ENCODE peak calls at places on chromosomes 11 and 22, in six cellular contexts. E is H1, Q is A549, N is K562, X is HepG2, Y is GM12878. P is an unnamed sample.

GRCh38 chr11:1050581-1051355 is 14.2 kb upstream of the MUC6 start:
- DNase-seq in X (peak), Y (no peak), N (peak), E (peak), Q (peak), P (peak)

GRCh38 chr11:20005747-20006146 is 154.5 kb downstream of the DBX1 start:
- DNase-seq in Q (no peak), E (no peak), Y (no peak), N (no peak), X (no peak), P (no peak)

GRCh38 chr11:37532271-37532670 is 934.2 kb upstream of the RAG2 start:
- DNase-seq in N (no peak), X (no peak), E (no peak), Q (no peak), Y (no peak), P (no peak)

GRCh38 chr11:74185695-74186094 is 14.6 kb downstream of the PPME1 start:
- DNase-seq in Q (no peak), X (no peak), Y (no peak), E (no peak), N (no peak), P (no peak)

GRCh38 chr11:57320719-57321387 is 3.9 kb downstream of the TNKS1BP1 start:
- DNase-seq in X (peak), Q (no peak), Y (no peak), N (no peak), E (no peak), P (no peak)

GRCh38 chr22:48750282-48750681 is 1077.4 kb downstream of the BRD1 start:
- DNase-seq in X (no peak), E (no peak), Y (no peak), N (no peak), Q (no peak), P (no peak)

GRCh38 chr11:111819161-111820058 is 52.0 kb downstream of the ALG9 start:
- DNase-seq in Y (no peak), Q (no peak), E (no peak), X (no peak), N (no peak), P (peak)

GRCh38 chr11:16815047-16815767 is 76.8 kb downstream of the C11orf58 start:
- DNase-seq in Y (no peak), Q (no peak), N (peak), E (no peak), X (no peak), P (no peak)

GRCh38 chr22:22948651-22949611 is 61.3 kb downstream of the IGLL5 start:
- DNase-seq in Q (no peak), N (no peak), X (no peak), Y (no peak), E (no peak), P (no peak)

GRCh38 chr11:72519220-72519881 is 85.0 kb upstream of the CLPB start:
- DNase-seq in Q (no peak), N (no peak), Y (no peak), E (no peak), X (no peak), P (peak)

GRCh38 chr11:134731562-134731961 is 319.5 kb upstream of the B3GAT1 start:
- DNase-seq in N (no peak), X (no peak), E (peak), Y (no peak), Q (no peak), P (no peak)

GRCh38 chr22:38572065-38572464 is 2.1 kb upstream of the DMC1 start:
- DNase-seq in Q (peak), X (peak), N (peak), Y (peak), E (no peak), P (peak)

GRCh38 chr11:14609902-14610301 is 33.7 kb upstream of the PDE3B start:
- DNase-seq in Y (no peak), X (no peak), E (no peak), Q (no peak), N (no peak), P (no peak)

GRCh38 chr11:9943346-9944110 is 279.7 kb downstream of the SWAP70 start:
- DNase-seq in X (peak), Q (peak), Y (no peak), E (no peak), N (no peak), P (no peak)

GRCh38 chr11:99918761-99919160 is 768.3 kb upstream of the ARHGAP42 start:
- DNase-seq in Q (no peak), Y (no peak), N (no peak), X (no peak), E (no peak), P (no peak)

GRCh38 chr11:35688023-35688422 is 25.4 kb downstream of the TRIM44 start:
- DNase-seq in X (no peak), N (no peak), E (no peak), Q (no peak), Y (no peak), P (no peak)

GRCh38 chr11:26953770-26954392 is 40.0 kb upstream of the FIBIN start:
- DNase-seq in N (no peak), Q (no peak), E (no peak), X (no peak), Y (no peak), P (peak)

GRCh38 chr11:34358258-34358665 is 452 bp upstream of the ABTB2 start:
- DNase-seq in Q (peak), Y (no peak), N (peak), E (no peak), X (peak), P (no peak)

GRCh38 chr11:88523362-88524028 is 186.0 kb upstream of the CTSC start:
- DNase-seq in Y (no peak), N (no peak), E (no peak), Q (no peak), X (no peak), P (no peak)

GRCh38 chr11:114398303-114398920 is 1.9 kb downstream of the C11orf71 start:
- DNase-seq in Y (no peak), E (no peak), N (no peak), X (no peak), Q (no peak), P (no peak)

GRCh38 chr11:125224391-125225015 is 60.0 kb downstream of the PKNOX2 start:
- DNase-seq in Q (no peak), E (no peak), Y (no peak), X (peak), N (peak), P (peak)

GRCh38 chr22:30265851-30266444 is 703 bp downstream of the OSM start:
- DNase-seq in E (no peak), Y (no peak), X (no peak), N (peak), Q (no peak), P (no peak)

GRCh38 chr11:299951-300735 is 817 bp upstream of the IFITM5 start:
- DNase-seq in N (peak), Y (no peak), X (peak), Q (no peak), E (no peak), P (peak)

GRCh38 chr11:122751298-122752070 is 86.8 kb upstream of the CRTAM start:
- DNase-seq in N (no peak), Y (no peak), E (no peak), X (no peak), Q (no peak), P (peak)

GRCh38 chr22:50270302-50271010 is at the start of gene MAPK11:
- DNase-seq in Q (peak), Y (no peak), E (no peak), X (peak), N (peak), P (peak)

GRCh38 chr11:105092255-105093239 is 47.0 kb downstream of the CARD18 start:
- DNase-seq in Y (no peak), E (no peak), X (no peak), N (no peak), Q (no peak), P (no peak)

GRCh38 chr11:2796508-2797180 is 88.9 kb downstream of the CDKN1C start:
- DNase-seq in Y (no peak), N (no peak), Q (no peak), X (no peak), E (no peak), P (no peak)

GRCh38 chr22:45284705-45285305 is at the start of gene UPK3A:
- DNase-seq in Y (no peak), E (no peak), N (no peak), Q (no peak), X (no peak), P (peak)

GRCh38 chr11:44774131-44774530 is 47.4 kb downstream of the TSPAN18 start:
- DNase-seq in Q (no peak), Y (no peak), X (no peak), E (no peak), N (no peak), P (no peak)

GRCh38 chr22:27534720-27535125 is 266.8 kb downstream of the MN1 start:
- DNase-seq in Y (no peak), E (no peak), X (peak), N (no peak), Q (peak), P (no peak)

GRCh38 chr11:62708423-62709261 is 1.2 kb downstream of the GNG3 start:
- DNase-seq in Y (no peak), N (peak), E (no peak), X (no peak), Q (no peak), P (no peak)

GRCh38 chr11:62707277-62707771 is at the start of the genes BSCL2 and GNG3:
- DNase-seq in N (peak), Y (no peak), X (no peak), Q (peak), E (peak), P (peak)

GRCh38 chr11:62712413-62712812 is 4.9 kb downstream of the GNG3 start:
- DNase-seq in N (no peak), Q (no peak), X (no peak), E (no peak), Y (no peak), P (no peak)

GRCh38 chr11:62709262-62710000 is 2.0 kb downstream of the GNG3 start:
- DNase-seq in Q (peak), Y (peak), E (peak), X (no peak), N (peak), P (peak)

DNA sequence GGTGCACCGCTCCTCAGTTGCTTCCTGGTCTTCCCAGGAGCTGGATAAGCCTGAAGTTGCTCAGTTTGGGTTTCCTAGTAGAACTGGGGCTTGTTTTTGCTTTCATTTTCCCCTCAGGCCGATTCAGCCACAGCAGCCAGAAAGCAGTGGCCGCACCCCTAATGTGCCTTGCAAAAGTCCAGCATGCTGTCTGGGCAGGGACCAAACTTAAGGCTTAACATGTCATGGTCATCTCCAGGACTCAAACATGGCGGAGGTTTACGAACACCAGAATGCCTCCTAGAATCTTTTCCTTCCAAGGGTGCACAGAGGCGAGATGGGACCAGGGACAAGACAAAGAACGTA is 2.5 kb downstream of the GNG3 start:
- DNase-seq in Y (no peak), Q (no peak), X (no peak), E (no peak), N (no peak), P (no peak)
- TF ChIP-seq CHD2 in Y (no peak), Q (no peak), X (no peak), E (no peak), N (no peak), P (no peak)

DNA sequence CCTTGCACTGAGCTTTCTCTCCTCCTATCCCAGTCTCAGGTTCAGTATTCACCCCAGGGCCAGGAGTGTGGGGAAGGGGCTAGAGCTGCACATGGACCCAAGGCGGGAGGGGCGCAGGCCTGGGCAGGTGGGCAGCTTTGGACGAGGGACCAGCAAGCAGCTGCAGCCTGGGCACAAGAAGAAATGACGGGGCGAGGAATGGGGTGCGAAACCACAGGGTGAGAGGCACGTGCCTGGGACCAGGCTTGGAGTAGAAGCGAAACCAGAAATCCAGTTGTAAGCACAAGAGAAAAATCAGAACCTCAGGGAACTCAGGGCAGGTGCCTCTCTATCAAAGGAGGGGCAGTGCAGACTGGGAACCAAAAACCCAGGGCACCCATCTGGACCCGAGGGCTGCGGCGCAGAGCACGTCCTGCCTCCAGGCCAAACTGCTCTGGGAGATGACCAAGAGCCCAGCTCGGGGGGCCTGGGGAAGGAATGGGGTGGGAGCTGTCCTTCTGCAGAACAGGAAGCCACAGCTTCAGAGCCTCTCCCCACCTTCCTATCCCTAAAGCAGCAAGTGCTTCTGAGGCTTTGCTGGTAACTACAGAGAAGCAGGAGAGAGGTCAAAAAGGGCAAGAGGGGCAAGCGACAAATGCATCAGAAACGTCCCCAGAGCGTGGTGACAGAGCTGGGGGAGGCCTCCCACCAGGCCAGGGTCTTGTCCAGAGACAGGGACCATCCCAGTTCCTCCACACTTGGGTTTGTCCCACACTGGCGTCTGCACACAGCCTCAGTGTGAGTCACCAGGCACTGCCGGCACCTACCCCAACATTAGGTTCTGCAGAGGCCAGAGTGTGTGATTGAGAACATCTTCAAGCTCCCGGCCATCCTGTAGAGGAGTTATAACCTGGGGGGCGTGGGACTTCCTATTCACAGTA is 18.3 kb upstream of the TMPRSS4 start:
- DNase-seq in X (no peak), E (no peak), Q (no peak), N (no peak), Y (no peak), P (no peak)
- TF ChIP-seq CHD2 in X (no peak), E (no peak), Q (no peak), N (no peak), Y (no peak), P (no peak)

GRCh38 chr11:28539239-28540025 is 431.2 kb downstream of the METTL15 start:
- DNase-seq in X (no peak), Y (no peak), Q (no peak), N (no peak), E (no peak), P (no peak)

GRCh38 chr11:28536504-28537267 is 428.5 kb downstream of the METTL15 start:
- DNase-seq in X (no peak), Y (no peak), N (no peak), E (no peak), Q (no peak), P (no peak)

GRCh38 chr11:28537822-28538221 is 429.6 kb downstream of the METTL15 start:
- DNase-seq in E (no peak), X (no peak), Q (no peak), Y (no peak), N (no peak), P (no peak)

GRCh38 chr11:28547395-28547794 is 439.2 kb downstream of the METTL15 start:
- DNase-seq in Y (no peak), Q (no peak), N (no peak), X (no peak), E (no peak), P (no peak)

GRCh38 chr11:28542556-28542955 is 434.4 kb downstream of the METTL15 start:
- DNase-seq in X (no peak), Q (no peak), Y (no peak), N (no peak), E (no peak), P (no peak)
- TF ChIP-seq CHD2 in X (no peak), Q (no peak), Y (no peak), N (no peak), E (no peak), P (no peak)

GRCh38 chr11:47443817-47444216 is 5.1 kb downstream of the RAPSN start:
- DNase-seq in Q (no peak), X (no peak), N (no peak), E (no peak), Y (no peak), P (no peak)

GRCh38 chr11:47445840-47446239 is 3.1 kb downstream of the RAPSN start:
- DNase-seq in E (no peak), Y (no peak), Q (no peak), N (no peak), X (no peak), P (no peak)

GRCh38 chr11:47442514-47442913 is 6.4 kb downstream of the RAPSN start:
- DNase-seq in Y (no peak), N (no peak), E (no peak), X (no peak), Q (no peak), P (no peak)

GRCh38 chr11:47441421-47441820 is 7.5 kb downstream of the RAPSN start:
- DNase-seq in Q (no peak), E (no peak), N (no peak), Y (no peak), X (no peak), P (no peak)

GRCh38 chr11:47443028-47443700 is 5.8 kb downstream of the RAPSN start:
- DNase-seq in E (no peak), Q (peak), Y (no peak), N (no peak), X (no peak), P (peak)
- TF ChIP-seq CHD2 in E (no peak), Q (no peak), Y (no peak), N (no peak), X (no peak), P (no peak)

GRCh38 chr22:20777420-20778177 is 3.7 kb downstream of the SERPIND1 start:
- DNase-seq in Y (no peak), E (no peak), N (peak), X (peak), Q (peak), P (no peak)

GRCh38 chr22:20781272-20781990 is 7.5 kb downstream of the SERPIND1 start:
- DNase-seq in E (no peak), Y (no peak), Q (no peak), X (no peak), N (peak), P (no peak)

GRCh38 chr22:20779014-20779812 is 5.3 kb downstream of the SERPIND1 start:
- DNase-seq in X (no peak), Q (no peak), N (no peak), E (no peak), Y (no peak), P (no peak)

GRCh38 chr22:20782083-20782482 is 8.2 kb downstream of the SERPIND1 start:
- DNase-seq in E (no peak), Q (no peak), Y (no peak), X (no peak), N (no peak), P (no peak)

GRCh38 chr22:20779813-20780148 is 5.9 kb downstream of the SERPIND1 start:
- DNase-seq in N (no peak), X (no peak), Q (no peak), E (no peak), Y (no peak), P (no peak)
- TF ChIP-seq CHD2 in N (no peak), X (no peak), Q (no peak), E (no peak), Y (no peak), P (no peak)

GRCh38 chr11:7890417-7891179 is 40.5 kb downstream of the OR10A6 start:
- DNase-seq in N (no peak), X (no peak), Q (no peak), Y (no peak), E (no peak), P (no peak)
- TF ChIP-seq CHD2 in N (no peak), X (no peak), Q (no peak), Y (no peak), E (no peak), P (no peak)

GRCh38 chr11:62547691-62548281 is 1.2 kb upstream of the AHNAK start:
- DNase-seq in X (peak), Q (peak), E (no peak), N (no peak), Y (no peak), P (no peak)
- TF ChIP-seq CHD2 in X (no peak), Q (no peak), E (no peak), N (no peak), Y (no peak), P (no peak)

DNA sequence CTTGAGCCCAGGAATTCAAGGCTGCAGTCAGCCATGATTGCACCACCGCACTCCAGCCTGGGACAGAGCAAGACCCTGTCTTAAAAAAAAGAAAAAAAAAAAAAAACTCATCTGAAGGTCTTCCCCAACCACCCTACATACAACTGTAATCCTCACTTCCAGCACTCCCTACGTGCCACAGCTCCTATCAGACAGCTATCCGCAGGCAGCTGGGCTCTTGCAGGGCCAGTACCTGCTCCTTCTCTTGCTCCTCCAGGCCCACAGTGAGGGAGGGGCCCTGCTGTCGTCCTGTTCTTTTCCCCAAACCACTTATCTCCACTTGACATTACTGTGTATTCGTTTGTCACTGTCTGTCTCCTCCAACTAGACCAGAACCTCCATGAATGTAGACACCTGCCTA is 156.1 kb upstream of the NECTIN1 start:
- DNase-seq in E (no peak), Y (no peak), N (no peak), Q (no peak), X (no peak), P (no peak)
- TF ChIP-seq CHD2 in E (no peak), Y (no peak), N (no peak), Q (no peak), X (no peak), P (no peak)